ENCODE peak calls at places on chromosome 15, in five cellular contexts. A is activated CD4-positive, CD25-positive, alpha-beta regulatory T cell treated with anti-CD3 and anti-CD28 coated beads, Interleukin-2, amount 50 U/mL, for 72 hours; F is HFFc6; B is ureter; Y is T-helper 9 cell. P is an unnamed sample.

GRCh38 chr15:59376735-59377134 is 4.1 kb upstream of the MYO1E start:
- DNase-seq in A (no peak), F (peak), B (no peak), Y (no peak), P (no peak)

GRCh38 chr15:87681054-87681453 is 575.5 kb downstream of the NTRK3 start:
- DNase-seq in A (no peak), F (no peak), B (no peak), Y (no peak), P (no peak)

GRCh38 chr15:91264651-91265351 is 164.7 kb downstream of the SV2B start:
- DNase-seq in A (no peak), F (no peak), B (no peak), Y (no peak), P (no peak)

GRCh38 chr15:66948294-66948693 is 117.1 kb upstream of the SMAD3 start:
- DNase-seq in A (no peak), F (peak), B (no peak), Y (no peak), P (no peak)

GRCh38 chr15:39947401-39948197 is 13.7 kb downstream of the EIF2AK4 start:
- DNase-seq in A (no peak), F (no peak), B (no peak), Y (no peak), P (no peak)

GRCh38 chr15:88912500-88912921 is 668 bp downstream of the MFGE8 start:
- DNase-seq in A (no peak), F (no peak), B (no peak), Y (no peak), P (no peak)

GRCh38 chr15:96585634-96586386 is 255.3 kb downstream of the NR2F2 start:
- DNase-seq in A (no peak), F (peak), B (no peak), Y (no peak), P (no peak)

GRCh38 chr15:43277901-43278300 is 11.2 kb upstream of the TGM5 start:
- DNase-seq in A (no peak), F (no peak), B (no peak), Y (no peak), P (no peak)

GRCh38 chr15:34841220-34841841 is 46.0 kb upstream of the ACTC1 start:
- DNase-seq in A (no peak), F (peak), B (no peak), Y (no peak), P (no peak)

GRCh38 chr15:94293411-94294402 is 62.3 kb downstream of the MCTP2 start:
- DNase-seq in A (no peak), F (no peak), B (no peak), Y (no peak), P (no peak)

GRCh38 chr15:88834211-88834812 is 31.1 kb downstream of the ACAN start:
- DNase-seq in A (no peak), F (peak), B (peak), Y (peak), P (no peak)

GRCh38 chr15:100580414-100580813 is 21.6 kb downstream of the LINS1 start:
- DNase-seq in A (no peak), F (no peak), B (no peak), Y (no peak), P (no peak)

GRCh38 chr15:101020451-101020850 is 101.3 kb downstream of the LRRK1 start:
- DNase-seq in A (no peak), F (no peak), B (no peak), Y (no peak), P (no peak)

GRCh38 chr15:75721923-75722870 is 9.5 kb upstream of the CSPG4 start:
- DNase-seq in A (no peak), F (no peak), B (no peak), Y (no peak), P (no peak)

GRCh38 chr15:41892621-41893421 is 1.0 kb downstream of the SPTBN5 start:
- DNase-seq in A (no peak), F (no peak), B (no peak), Y (peak), P (peak)

GRCh38 chr15:49876401-49877038 is 242.5 kb downstream of the ATP8B4 start:
- DNase-seq in A (no peak), F (no peak), B (no peak), Y (no peak), P (peak)

GRCh38 chr15:68363353-68363752 is 68.6 kb downstream of the ITGA11 start:
- DNase-seq in A (no peak), F (no peak), B (no peak), Y (no peak), P (no peak)

GRCh38 chr15:33226559-33227181 is 32.2 kb upstream of the FMN1 start:
- DNase-seq in A (no peak), F (peak), B (no peak), Y (no peak), P (peak)

GRCh38 chr15:101187820-101188516 is 63.9 kb downstream of the CHSY1 start:
- DNase-seq in A (no peak), F (peak), B (no peak), Y (no peak), P (no peak)

GRCh38 chr15:49428392-49429095 is 5.5 kb downstream of the FGF7 start:
- DNase-seq in A (no peak), F (peak), B (no peak), Y (no peak), P (no peak)

GRCh38 chr15:84797212-84797611 is 19.9 kb upstream of the ALPK3 start:
- DNase-seq in A (no peak), F (peak), B (no peak), Y (no peak), P (no peak)

GRCh38 chr15:49015896-49016295 is 30.4 kb downstream of the SECISBP2L start:
- DNase-seq in A (no peak), F (no peak), B (no peak), Y (no peak), P (no peak)

GRCh38 chr15:51229907-51230328 is 108.5 kb downstream of the CYP19A1 start:
- DNase-seq in A (no peak), F (peak), B (no peak), Y (no peak), P (peak)

GRCh38 chr15:68469162-68470048 is 37.4 kb upstream of the ITGA11 start:
- DNase-seq in A (no peak), F (no peak), B (no peak), Y (no peak), P (no peak)

GRCh38 chr15:101651753-101652097 is 456 bp downstream of the TM2D3 start:
- DNase-seq in A (no peak), F (no peak), B (no peak), Y (no peak), P (no peak)

GRCh38 chr15:40380636-40381035 is 1.9 kb upstream of the KNSTRN start:
- DNase-seq in A (no peak), F (no peak), B (no peak), Y (no peak), P (no peak)

GRCh38 chr15:44545934-44546802 is 9.2 kb downstream of the EIF3J start:
- DNase-seq in A (no peak), F (peak), B (no peak), Y (no peak), P (no peak)

GRCh38 chr15:94119215-94119815 is 112.0 kb upstream of the MCTP2 start:
- DNase-seq in A (no peak), F (no peak), B (no peak), Y (no peak), P (no peak)

GRCh38 chr15:94576889-94577533 is 345.6 kb downstream of the MCTP2 start:
- DNase-seq in A (no peak), F (no peak), B (no peak), Y (peak), P (no peak)

GRCh38 chr15:42548258-42549051 is at the start of the genes HAUS2 and LRRC57:
- DNase-seq in A (peak), F (peak), B (peak), Y (peak), P (peak)

GRCh38 chr15:54515664-54516582 is 537.7 kb downstream of the UNC13C start:
- DNase-seq in A (no peak), F (no peak), B (no peak), Y (no peak), P (no peak)

GRCh38 chr15:59998256-59999063 is 5.7 kb upstream of the FOXB1 start:
- DNase-seq in A (no peak), F (no peak), B (no peak), Y (no peak), P (peak)

GRCh38 chr15:49435201-49435600 is 12.2 kb downstream of the FGF7 start:
- DNase-seq in A (no peak), F (no peak), B (no peak), Y (no peak), P (no peak)